ENCODE peak calls at places on chromosome 22, in four cellular contexts. One of them, this sample, is unnamed.

GRCh38 chr22:21707677-21708076 is 27.9 kb downstream of the YPEL1 start:
- DNase-seq in stomach: no peak
- DNase-seq in CD4-positive, alpha-beta T cell: no peak
- DNase-seq in tibial nerve: no peak
- DNase-seq in this sample: no peak

GRCh38 chr22:35275580-35275979 is 18.3 kb downstream of the HMGXB4 start:
- DNase-seq in stomach: no peak
- DNase-seq in CD4-positive, alpha-beta T cell: no peak
- DNase-seq in tibial nerve: no peak
- DNase-seq in this sample: no peak

GRCh38 chr22:41048791-41049717 is 43.3 kb upstream of the EP300 start:
- DNase-seq in tibial nerve: peak; percentile 51
- DNase-seq in stomach: peak; percentile 34
- DNase-seq in CD4-positive, alpha-beta T cell: no peak
- DNase-seq in this sample: no peak

GRCh38 chr22:47422736-47423135 is 660.3 kb downstream of the TBC1D22A start:
- DNase-seq in stomach: no peak
- DNase-seq in CD4-positive, alpha-beta T cell: no peak
- DNase-seq in tibial nerve: no peak
- DNase-seq in this sample: no peak

GRCh38 chr22:36358533-36359171 is 29.1 kb downstream of the MYH9 start:
- DNase-seq in tibial nerve: no peak
- DNase-seq in stomach: no peak
- DNase-seq in CD4-positive, alpha-beta T cell: no peak
- DNase-seq in this sample: no peak

GRCh38 chr22:49350441-49351121 is 477.1 kb downstream of the BRD1 start:
- DNase-seq in tibial nerve: no peak
- DNase-seq in stomach: no peak
- DNase-seq in CD4-positive, alpha-beta T cell: no peak
- DNase-seq in this sample: no peak

GRCh38 chr22:50175191-50175461 is 4.6 kb downstream of the PANX2 start:
- DNase-seq in CD4-positive, alpha-beta T cell: no peak
- DNase-seq in stomach: no peak
- DNase-seq in tibial nerve: no peak
- DNase-seq in this sample: no peak

GRCh38 chr22:27685515-27685914 is 116.0 kb downstream of the MN1 start:
- DNase-seq in tibial nerve: no peak
- DNase-seq in CD4-positive, alpha-beta T cell: no peak
- DNase-seq in stomach: peak; percentile 36
- DNase-seq in this sample: no peak

GRCh38 chr22:50425179-50425916 is 49.5 kb downstream of the SBF1 start:
- DNase-seq in CD4-positive, alpha-beta T cell: no peak
- DNase-seq in stomach: no peak
- DNase-seq in tibial nerve: no peak
- DNase-seq in this sample: peak; percentile 32

GRCh38 chr22:36077261-36077660 is 48.6 kb upstream of the RBFOX2 start:
- DNase-seq in CD4-positive, alpha-beta T cell: no peak
- DNase-seq in tibial nerve: no peak
- DNase-seq in stomach: no peak
- DNase-seq in this sample: no peak

GRCh38 chr22:33917744-33918406 is 2.4 kb downstream of the LARGE1 start:
- DNase-seq in CD4-positive, alpha-beta T cell: no peak
- DNase-seq in stomach: no peak
- DNase-seq in tibial nerve: no peak
- DNase-seq in this sample: no peak

GRCh38 chr22:41512421-41513194 is 31.7 kb downstream of the POLR3H start:
- DNase-seq in stomach: no peak
- DNase-seq in tibial nerve: no peak
- DNase-seq in CD4-positive, alpha-beta T cell: no peak
- DNase-seq in this sample: no peak

GRCh38 chr22:43377486-43377995 is 34.3 kb upstream of the MPPED1 start:
- DNase-seq in stomach: no peak
- DNase-seq in tibial nerve: no peak
- DNase-seq in CD4-positive, alpha-beta T cell: no peak
- DNase-seq in this sample: no peak

GRCh38 chr22:43376765-43377485 is 33.8 kb upstream of the SCUBE1 start:
- DNase-seq in CD4-positive, alpha-beta T cell: no peak
- DNase-seq in stomach: peak; percentile 50
- DNase-seq in tibial nerve: no peak
- DNase-seq in this sample: no peak

GRCh38 chr22:43375951-43376455 is 32.8 kb upstream of the SCUBE1 start:
- DNase-seq in CD4-positive, alpha-beta T cell: no peak
- DNase-seq in tibial nerve: no peak
- DNase-seq in stomach: no peak
- DNase-seq in this sample: no peak

GRCh38 chr22:43381693-43382092 is 30.1 kb upstream of the MPPED1 start:
- DNase-seq in tibial nerve: no peak
- DNase-seq in stomach: no peak
- DNase-seq in CD4-positive, alpha-beta T cell: no peak
- DNase-seq in this sample: no peak

DNA sequence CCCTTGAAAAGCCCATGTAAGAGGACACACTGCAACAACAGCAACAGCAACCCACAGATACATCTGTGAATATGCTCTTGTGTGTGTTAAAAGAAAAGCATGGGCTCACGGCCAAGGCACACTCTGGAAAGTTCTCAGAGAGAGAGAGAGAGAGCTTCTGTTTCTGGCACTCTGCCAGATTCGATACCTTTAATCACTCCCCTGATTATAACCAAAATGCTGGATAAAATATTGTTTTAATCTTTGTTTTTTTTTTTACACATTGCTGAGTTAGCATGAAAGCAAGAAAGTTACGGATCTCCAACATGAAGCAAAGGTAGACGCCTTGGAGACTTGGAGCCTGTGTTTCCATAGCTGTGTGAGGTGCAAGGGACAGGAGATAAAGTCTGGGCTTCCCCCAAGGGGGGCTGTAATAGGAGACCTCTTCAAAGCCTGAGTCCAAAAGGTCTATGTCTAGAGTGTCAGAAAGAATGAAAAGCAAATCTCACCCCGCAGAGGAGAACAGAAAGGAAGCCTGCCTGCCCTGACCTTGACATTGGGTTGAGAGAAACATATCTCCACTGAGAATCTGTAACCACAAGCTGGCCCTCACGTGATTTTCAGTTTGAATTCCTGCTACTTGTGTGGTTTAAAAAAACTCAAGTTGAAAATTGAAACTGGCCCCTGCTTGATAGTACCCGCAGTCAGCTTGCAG is 33.7 kb upstream of the MPPED1 start:
- DNase-seq in tibial nerve: no peak
- DNase-seq in stomach: peak; percentile 65
- DNase-seq in CD4-positive, alpha-beta T cell: no peak
- DNase-seq in this sample: no peak
- H3K27ac ChIP-seq in tibial nerve: no peak overlapping the region
- H3K27ac ChIP-seq in stomach: peak overlapping the region; percentile 38
- H3K27ac ChIP-seq in CD4-positive, alpha-beta T cell: no peak overlapping the region
- H3K27ac ChIP-seq in this sample: no peak overlapping the region

GRCh38 chr22:38016182-38017078 is 32.1 kb upstream of the SOX10 start:
- DNase-seq in CD4-positive, alpha-beta T cell: no peak
- DNase-seq in tibial nerve: peak; percentile 59
- DNase-seq in stomach: peak; percentile 70
- DNase-seq in this sample: peak; percentile 91
- H3K27ac ChIP-seq in CD4-positive, alpha-beta T cell: no peak overlapping the region
- H3K27ac ChIP-seq in tibial nerve: peak overlapping the region; percentile 86
- H3K27ac ChIP-seq in stomach: peak overlapping the region; percentile 52
- H3K27ac ChIP-seq in this sample: peak overlapping the region; percentile 99

GRCh38 chr22:19811211-19811621 is 43.5 kb downstream of the GNB1L start:
- DNase-seq in tibial nerve: no peak
- DNase-seq in stomach: no peak
- DNase-seq in CD4-positive, alpha-beta T cell: no peak
- DNase-seq in this sample: no peak
- H3K27ac ChIP-seq in tibial nerve: no peak overlapping the region
- H3K27ac ChIP-seq in stomach: no peak overlapping the region
- H3K27ac ChIP-seq in CD4-positive, alpha-beta T cell: no peak overlapping the region
- H3K27ac ChIP-seq in this sample: no peak overlapping the region

GRCh38 chr22:22713416-22713815 is 69.0 kb downstream of the GGTLC2 start:
- DNase-seq in CD4-positive, alpha-beta T cell: no peak
- DNase-seq in stomach: no peak
- DNase-seq in tibial nerve: no peak
- DNase-seq in this sample: no peak
- H3K27ac ChIP-seq in CD4-positive, alpha-beta T cell: no peak overlapping the region
- H3K27ac ChIP-seq in stomach: no peak overlapping the region
- H3K27ac ChIP-seq in tibial nerve: no peak overlapping the region
- H3K27ac ChIP-seq in this sample: no peak overlapping the region

GRCh38 chr22:30354644-30355043 is 2.0 kb downstream of the SF3A1 start:
- DNase-seq in stomach: no peak
- DNase-seq in tibial nerve: no peak
- DNase-seq in CD4-positive, alpha-beta T cell: no peak
- DNase-seq in this sample: no peak

GRCh38 chr22:30356392-30357230 is at the start of the genes CCDC157 and SF3A1:
- DNase-seq in CD4-positive, alpha-beta T cell: peak; percentile 76
- DNase-seq in tibial nerve: peak; percentile 65
- DNase-seq in stomach: peak; percentile 88
- DNase-seq in this sample: peak; percentile 83

GRCh38 chr22:30361916-30362631 is 5.3 kb downstream of the CCDC157 start:
- DNase-seq in tibial nerve: no peak
- DNase-seq in CD4-positive, alpha-beta T cell: no peak
- DNase-seq in stomach: no peak
- DNase-seq in this sample: no peak

GRCh38 chr22:30362632-30363281 is 6.0 kb downstream of the CCDC157 start:
- DNase-seq in CD4-positive, alpha-beta T cell: no peak
- DNase-seq in tibial nerve: no peak
- DNase-seq in stomach: no peak
- DNase-seq in this sample: no peak

DNA sequence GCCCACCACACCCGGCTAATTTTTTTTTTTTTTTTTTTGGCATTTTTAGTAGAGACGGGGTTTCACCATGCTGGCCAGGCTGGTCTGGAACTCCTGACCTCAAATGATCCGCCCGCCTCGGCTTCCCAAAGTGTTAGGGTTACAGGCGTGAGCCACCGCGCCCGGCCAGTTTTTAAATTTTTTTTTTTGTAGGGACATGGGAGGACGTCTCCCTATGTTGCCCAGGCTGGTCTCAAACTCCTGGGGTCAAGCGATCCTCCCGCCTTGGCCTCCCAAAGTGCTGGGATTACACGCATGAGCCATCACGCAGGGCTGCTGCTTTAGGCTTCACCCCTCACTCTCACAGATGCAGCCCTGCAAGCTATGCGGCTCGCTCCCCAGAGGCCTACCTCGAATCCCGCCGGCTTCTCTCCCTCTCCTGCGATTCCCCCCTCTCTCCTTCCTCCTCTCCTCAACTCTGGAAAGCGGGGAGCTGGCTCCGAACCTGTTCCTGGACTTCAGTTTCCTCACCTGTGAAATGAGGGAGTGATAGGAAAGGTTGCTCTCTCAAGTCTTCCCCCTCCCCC is 926 bp downstream of the CCDC157 start:
- DNase-seq in CD4-positive, alpha-beta T cell: no peak
- DNase-seq in stomach: no peak
- DNase-seq in tibial nerve: no peak
- DNase-seq in this sample: no peak
- H3K27ac ChIP-seq in CD4-positive, alpha-beta T cell: no peak overlapping the region
- H3K27ac ChIP-seq in stomach: no peak overlapping the region
- H3K27ac ChIP-seq in tibial nerve: no peak overlapping the region
- H3K27ac ChIP-seq in this sample: no peak overlapping the region

DNA sequence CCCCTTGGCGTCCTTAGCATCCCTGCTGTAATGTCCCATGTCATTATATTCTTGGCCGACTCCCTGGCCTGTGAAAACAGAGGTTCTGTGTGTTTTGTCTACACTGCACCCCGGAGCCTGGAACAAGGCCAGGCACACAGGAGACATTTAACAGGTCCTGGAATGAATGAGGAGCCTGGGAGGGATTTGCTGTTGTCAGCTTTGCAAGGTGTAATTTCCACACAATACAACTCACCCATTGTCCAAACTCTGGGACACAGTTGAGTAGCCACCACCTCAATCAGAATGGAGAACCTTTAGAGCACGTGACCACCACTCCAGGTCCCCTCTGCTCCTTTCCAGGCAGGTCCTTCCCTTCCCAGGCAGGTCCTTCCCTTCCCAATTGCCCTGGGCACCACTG is 14.9 kb upstream of the PDGFB start:
- DNase-seq in tibial nerve: no peak
- DNase-seq in stomach: no peak
- DNase-seq in CD4-positive, alpha-beta T cell: no peak
- DNase-seq in this sample: no peak
- H3K27ac ChIP-seq in tibial nerve: no peak overlapping the region
- H3K27ac ChIP-seq in stomach: no peak overlapping the region
- H3K27ac ChIP-seq in CD4-positive, alpha-beta T cell: no peak overlapping the region
- H3K27ac ChIP-seq in this sample: no peak overlapping the region

GRCh38 chr22:25970996-25971811 is 198.1 kb upstream of the SEZ6L start:
- DNase-seq in stomach: no peak
- DNase-seq in tibial nerve: no peak
- DNase-seq in CD4-positive, alpha-beta T cell: no peak
- DNase-seq in this sample: no peak

GRCh38 chr22:25970348-25970995 is 198.8 kb upstream of the SEZ6L start:
- DNase-seq in tibial nerve: no peak
- DNase-seq in stomach: no peak
- DNase-seq in CD4-positive, alpha-beta T cell: no peak
- DNase-seq in this sample: no peak

GRCh38 chr22:25969286-25969685 is 200.0 kb upstream of the SEZ6L start:
- DNase-seq in stomach: no peak
- DNase-seq in CD4-positive, alpha-beta T cell: no peak
- DNase-seq in tibial nerve: no peak
- DNase-seq in this sample: no peak

GRCh38 chr22:25969901-25970300 is 199.4 kb upstream of the SEZ6L start:
- DNase-seq in stomach: no peak
- DNase-seq in CD4-positive, alpha-beta T cell: no peak
- DNase-seq in tibial nerve: no peak
- DNase-seq in this sample: no peak

DNA sequence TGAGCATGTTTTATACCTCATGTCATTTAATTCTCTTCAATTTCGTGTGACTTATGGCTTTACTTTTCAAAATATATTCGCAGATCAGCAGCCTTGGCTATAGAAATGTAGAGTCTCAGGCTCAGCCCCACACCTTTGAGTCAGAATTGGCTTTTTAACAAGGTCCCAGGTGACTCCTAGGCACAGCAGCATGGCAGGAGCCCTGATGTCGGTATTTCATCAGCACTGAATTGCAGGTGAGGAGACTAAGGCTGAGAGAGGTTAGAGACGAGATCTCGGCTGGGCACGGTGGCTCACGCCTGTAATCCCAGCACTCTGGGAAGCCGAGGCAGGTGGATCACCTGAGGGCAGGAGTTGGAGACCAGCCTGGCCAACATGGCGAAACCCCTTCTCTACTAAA is 196.9 kb upstream of the SEZ6L start:
- DNase-seq in stomach: no peak
- DNase-seq in tibial nerve: no peak
- DNase-seq in CD4-positive, alpha-beta T cell: no peak
- DNase-seq in this sample: no peak
- H3K27ac ChIP-seq in stomach: no peak overlapping the region
- H3K27ac ChIP-seq in tibial nerve: no peak overlapping the region
- H3K27ac ChIP-seq in CD4-positive, alpha-beta T cell: no peak overlapping the region
- H3K27ac ChIP-seq in this sample: no peak overlapping the region

GRCh38 chr22:23705358-23705757 is 14.5 kb downstream of the RGL4 start:
- DNase-seq in tibial nerve: no peak
- DNase-seq in CD4-positive, alpha-beta T cell: no peak
- DNase-seq in stomach: no peak
- DNase-seq in this sample: no peak
- H3K27ac ChIP-seq in tibial nerve: no peak overlapping the region
- H3K27ac ChIP-seq in CD4-positive, alpha-beta T cell: peak overlapping the region; percentile 1
- H3K27ac ChIP-seq in stomach: no peak overlapping the region
- H3K27ac ChIP-seq in this sample: no peak overlapping the region